ENCODE peak calls at places on chromosomes 6 and 20, in seven cellular contexts. One of them, this sample, is unnamed.

GRCh38 chr20:12570371-12570770 is 438.4 kb upstream of the SPTLC3 start:
- DNase-seq in HepG2: peak; percentile 76
- DNase-seq in H1: peak; percentile 27
- DNase-seq in GM12878: no peak
- DNase-seq in GM12891: no peak
- DNase-seq in K562: no peak
- DNase-seq in SK-N-SH: peak; percentile 47
- DNase-seq in this sample: no peak

GRCh38 chr6:127201321-127201720 is 65.3 kb upstream of the RNF146 start:
- DNase-seq in H1: no peak
- DNase-seq in K562: no peak
- DNase-seq in HepG2: no peak
- DNase-seq in SK-N-SH: no peak
- DNase-seq in GM12878: no peak
- DNase-seq in GM12891: no peak
- DNase-seq in this sample: no peak

GRCh38 chr20:53413188-53413631 is 180.4 kb downstream of the ZNF217 start:
- DNase-seq in H1: peak; percentile 73
- DNase-seq in SK-N-SH: no peak
- DNase-seq in GM12891: peak; percentile 69
- DNase-seq in GM12878: peak; percentile 52
- DNase-seq in K562: peak; percentile 61
- DNase-seq in HepG2: peak; percentile 83
- DNase-seq in this sample: peak; percentile 70

GRCh38 chr20:31839782-31840487 is 5.5 kb downstream of the FOXS1 start:
- DNase-seq in K562: peak; percentile 16
- DNase-seq in H1: no peak
- DNase-seq in HepG2: no peak
- DNase-seq in GM12878: no peak
- DNase-seq in GM12891: no peak
- DNase-seq in SK-N-SH: no peak
- DNase-seq in this sample: no peak

GRCh38 chr6:34527751-34528670 is 28.1 kb downstream of the SPDEF start:
- DNase-seq in SK-N-SH: no peak
- DNase-seq in HepG2: no peak
- DNase-seq in K562: no peak
- DNase-seq in GM12878: no peak
- DNase-seq in GM12891: no peak
- DNase-seq in H1: no peak
- DNase-seq in this sample: no peak

GRCh38 chr6:21102201-21102600 is 491.4 kb upstream of the SOX4 start:
- DNase-seq in GM12891: no peak
- DNase-seq in H1: no peak
- DNase-seq in HepG2: no peak
- DNase-seq in K562: peak; percentile 15
- DNase-seq in GM12878: no peak
- DNase-seq in SK-N-SH: no peak
- DNase-seq in this sample: no peak

GRCh38 chr6:161226005-161226964 is 47.6 kb downstream of the AGPAT4 start:
- DNase-seq in GM12878: no peak
- DNase-seq in K562: peak; percentile 96
- DNase-seq in GM12891: no peak
- DNase-seq in H1: no peak
- DNase-seq in SK-N-SH: no peak
- DNase-seq in HepG2: no peak
- DNase-seq in this sample: no peak

GRCh38 chr6:130928158-130928917 is 101.1 kb downstream of the SMLR1 start:
- DNase-seq in GM12878: no peak
- DNase-seq in SK-N-SH: no peak
- DNase-seq in K562: no peak
- DNase-seq in GM12891: no peak
- DNase-seq in HepG2: no peak
- DNase-seq in H1: no peak
- DNase-seq in this sample: no peak

GRCh38 chr6:9825526-9825925 is 589.3 kb downstream of the TFAP2A start:
- DNase-seq in GM12878: no peak
- DNase-seq in SK-N-SH: no peak
- DNase-seq in HepG2: no peak
- DNase-seq in H1: no peak
- DNase-seq in K562: no peak
- DNase-seq in GM12891: no peak
- DNase-seq in this sample: no peak

GRCh38 chr20:23165964-23166363 is 79.8 kb upstream of the CD93 start:
- DNase-seq in SK-N-SH: no peak
- DNase-seq in HepG2: no peak
- DNase-seq in H1: no peak
- DNase-seq in GM12878: no peak
- DNase-seq in GM12891: no peak
- DNase-seq in K562: no peak
- DNase-seq in this sample: no peak

GRCh38 chr6:13250703-13251102 is 77.6 kb downstream of the TBC1D7 start:
- DNase-seq in SK-N-SH: no peak
- DNase-seq in K562: no peak
- DNase-seq in GM12878: no peak
- DNase-seq in HepG2: no peak
- DNase-seq in H1: no peak
- DNase-seq in GM12891: no peak
- DNase-seq in this sample: no peak

GRCh38 chr6:1153696-1154245 is 158.1 kb upstream of the FOXQ1 start:
- DNase-seq in H1: no peak
- DNase-seq in GM12878: no peak
- DNase-seq in HepG2: no peak
- DNase-seq in K562: no peak
- DNase-seq in SK-N-SH: no peak
- DNase-seq in GM12891: no peak
- DNase-seq in this sample: no peak
- TF ChIP-seq TAF1 in H1: no peak
- TF ChIP-seq TAF1 in GM12878: no peak
- TF ChIP-seq TAF1 in HepG2: no peak
- TF ChIP-seq TAF1 in K562: no peak
- TF ChIP-seq TAF1 in SK-N-SH: no peak
- TF ChIP-seq TAF1 in GM12891: no peak
- TF ChIP-seq TAF1 in this sample: no peak

GRCh38 chr6:133865680-133866079 is 23.2 kb upstream of the TCF21 start:
- DNase-seq in HepG2: no peak
- DNase-seq in SK-N-SH: no peak
- DNase-seq in K562: no peak
- DNase-seq in GM12891: no peak
- DNase-seq in GM12878: no peak
- DNase-seq in H1: no peak
- DNase-seq in this sample: no peak
- TF ChIP-seq POLR2AphosphoS5 in HepG2: no peak
- TF ChIP-seq POLR2AphosphoS5 in SK-N-SH: no peak
- TF ChIP-seq POLR2AphosphoS5 in K562: no peak
- TF ChIP-seq POLR2AphosphoS5 in GM12891: no peak
- TF ChIP-seq POLR2AphosphoS5 in GM12878: no peak
- TF ChIP-seq POLR2AphosphoS5 in H1: no peak
- TF ChIP-seq POLR2AphosphoS5 in this sample: no peak

DNA sequence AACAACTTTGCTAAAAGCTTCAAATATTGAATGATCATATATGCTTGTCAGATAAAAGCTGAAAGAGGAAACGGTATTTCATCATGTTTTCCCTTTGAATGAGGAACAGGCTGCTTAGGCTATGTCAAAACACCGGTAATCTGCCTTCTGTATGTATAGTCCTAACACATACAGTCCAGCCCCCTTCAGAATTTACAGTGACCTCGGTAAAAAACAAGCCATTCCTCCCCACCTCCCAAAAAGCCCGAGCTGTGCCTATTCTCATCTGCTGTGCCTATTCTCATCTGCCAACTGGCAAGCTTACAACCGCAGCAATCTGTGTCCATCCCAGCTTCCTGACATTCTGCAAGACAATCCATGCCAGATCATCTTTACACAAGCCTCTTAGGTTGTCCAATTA is 26.8 kb upstream of the UBE2J1 start:
- DNase-seq in H1: no peak
- DNase-seq in GM12878: no peak
- DNase-seq in HepG2: no peak
- DNase-seq in K562: no peak
- DNase-seq in SK-N-SH: no peak
- DNase-seq in GM12891: no peak
- DNase-seq in this sample: no peak
- TF ChIP-seq TAF1 in H1: no peak
- TF ChIP-seq TAF1 in GM12878: no peak
- TF ChIP-seq TAF1 in HepG2: no peak
- TF ChIP-seq TAF1 in K562: no peak
- TF ChIP-seq TAF1 in SK-N-SH: no peak
- TF ChIP-seq TAF1 in GM12891: no peak
- TF ChIP-seq TAF1 in this sample: no peak

DNA sequence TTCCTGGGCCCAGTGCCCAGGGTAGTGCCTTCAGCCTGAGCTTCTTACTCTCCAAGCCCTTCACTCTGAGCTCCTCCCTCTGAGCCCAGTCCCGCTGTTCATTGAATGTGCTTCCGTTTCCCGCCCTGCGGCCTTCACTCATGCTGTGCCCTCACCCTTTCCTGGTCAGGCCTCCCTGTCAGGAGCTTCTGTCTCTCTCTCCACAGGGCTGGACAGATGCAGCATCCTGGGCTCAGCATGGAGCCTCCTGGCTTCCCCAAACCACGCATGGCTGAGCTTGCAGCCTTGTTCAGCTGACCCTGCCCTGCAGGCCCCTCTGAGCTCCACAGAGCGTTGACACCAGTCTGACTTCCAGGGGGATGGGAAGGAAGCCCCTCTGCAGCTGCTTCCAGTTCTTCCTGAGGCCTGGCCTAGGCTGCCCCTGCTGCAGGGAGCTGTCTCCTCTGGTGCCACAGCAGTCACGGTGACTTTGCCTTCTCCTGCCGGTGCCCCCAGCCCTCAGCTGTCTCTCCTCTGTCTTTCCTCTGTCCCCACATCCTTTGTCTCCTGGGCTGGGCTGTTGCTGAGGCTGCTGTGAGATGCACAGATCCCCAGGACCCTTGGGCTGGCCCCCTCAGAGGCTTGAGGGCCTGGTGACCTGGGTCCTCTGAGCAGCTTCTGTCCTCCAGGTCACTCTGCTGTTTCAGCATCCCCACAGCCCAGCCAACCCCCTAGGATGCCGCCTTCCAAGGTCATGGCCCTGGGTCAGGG is 7.9 kb upstream of the MYT1 start:
- DNase-seq in GM12891: no peak
- DNase-seq in HepG2: no peak
- DNase-seq in SK-N-SH: peak; percentile 63
- DNase-seq in H1: no peak
- DNase-seq in K562: no peak
- DNase-seq in GM12878: no peak
- DNase-seq in this sample: no peak
- TF ChIP-seq POLR2AphosphoS5 in GM12891: no peak
- TF ChIP-seq POLR2AphosphoS5 in HepG2: no peak
- TF ChIP-seq POLR2AphosphoS5 in SK-N-SH: no peak
- TF ChIP-seq POLR2AphosphoS5 in H1: no peak
- TF ChIP-seq POLR2AphosphoS5 in K562: no peak
- TF ChIP-seq POLR2AphosphoS5 in GM12878: no peak
- TF ChIP-seq POLR2AphosphoS5 in this sample: no peak

GRCh38 chr6:90484903-90485302 is 102.0 kb downstream of the MAP3K7 start:
- DNase-seq in SK-N-SH: no peak
- DNase-seq in GM12891: no peak
- DNase-seq in H1: no peak
- DNase-seq in GM12878: no peak
- DNase-seq in HepG2: no peak
- DNase-seq in K562: no peak
- DNase-seq in this sample: no peak
- TF ChIP-seq TAF1 in SK-N-SH: no peak
- TF ChIP-seq TAF1 in GM12891: no peak
- TF ChIP-seq TAF1 in H1: no peak
- TF ChIP-seq TAF1 in GM12878: no peak
- TF ChIP-seq TAF1 in HepG2: no peak
- TF ChIP-seq TAF1 in K562: no peak
- TF ChIP-seq TAF1 in this sample: no peak